ENCODE peak calls at places on chromosomes 13 and 19, in five cellular contexts. V is KBM-7; H is anterior cingulate cortex; I is frontal cortex; K is CD8-positive, alpha-beta memory T cell. D is an unnamed sample.

GRCh38 chr19:17394891-17395415 is 957 bp upstream of the CCDC194 start:
- DNase-seq in V (peak), I (no peak), K (no peak), H (no peak), D (peak)

GRCh38 chr13:98509271-98510155 is 67.4 kb downstream of the STK24 start:
- DNase-seq in V (peak), H (no peak), I (no peak), K (no peak), D (peak)

GRCh38 chr19:601310-601709 is 11.6 kb downstream of the HCN2 start:
- DNase-seq in I (no peak), V (no peak), H (no peak), K (no peak), D (no peak)

GRCh38 chr13:68257111-68257842 is 1027.1 kb upstream of the PCDH9 start:
- DNase-seq in I (no peak), V (no peak), K (no peak), H (no peak), D (no peak)

GRCh38 chr19:3227054-3227626 is 2.7 kb downstream of the CELF5 start:
- DNase-seq in K (no peak), V (no peak), H (no peak), I (no peak), D (no peak)

GRCh38 chr19:10699650-10700335 is 1.4 kb upstream of the QTRT1 start:
- DNase-seq in I (no peak), V (peak), K (peak), H (no peak), D (peak)

GRCh38 chr13:30443957-30444404 is 21.7 kb downstream of the UBE2L5 start:
- DNase-seq in I (no peak), K (no peak), H (no peak), V (no peak), D (no peak)

GRCh38 chr19:18501832-18502231 is 20.0 kb downstream of the ELL start:
- DNase-seq in K (no peak), I (no peak), V (no peak), H (no peak), D (peak)

D was measured in GF-D8.